ENCODE peak calls at places on chromosome 7, in five cellular contexts. Y is body of pancreas, N is tibial nerve, S is SK-N-SH, L is HepG2. U is an unnamed sample.

GRCh38 chr7:158085741-158086695 is 501.6 kb downstream of the PTPRN2 start:
- DNase-seq in Y (no peak), S (peak; percentile 89), N (no peak), L (no peak), U (no peak)

GRCh38 chr7:45054442-45054841 is 34.3 kb downstream of the NACAD start:
- DNase-seq in Y (no peak), S (no peak), L (no peak), N (no peak), U (no peak)

GRCh38 chr7:130966246-130967009 is 232.4 kb upstream of the KLF14 start:
- DNase-seq in Y (no peak), S (no peak), N (no peak), L (no peak), U (no peak)

GRCh38 chr7:83861-84632 is 108.3 kb upstream of the FAM20C start:
- DNase-seq in S (no peak), L (no peak), N (no peak), Y (peak; percentile 4), U (no peak)

GRCh38 chr7:84022686-84023308 is 171.8 kb downstream of the SEMA3A start:
- DNase-seq in N (no peak), L (peak; percentile 82), Y (peak; percentile 9), S (no peak), U (no peak)

GRCh38 chr7:897771-898376 is 21.5 kb downstream of the GET4 start:
- DNase-seq in Y (peak; percentile 51), S (peak; percentile 85), L (no peak), N (no peak), U (no peak)

GRCh38 chr7:20307119-20307518 is 23.6 kb upstream of the ITGB8 start:
- DNase-seq in L (no peak), N (no peak), S (no peak), Y (no peak), U (no peak)

GRCh38 chr7:151080522-151081169 is at the start of gene FASTK:
- DNase-seq in S (peak; percentile 99), Y (peak; percentile 96), L (peak; percentile 77), N (peak; percentile 81), U (peak; percentile 90)

GRCh38 chr7:139118234-139118802 is 8.8 kb upstream of the ZC3HAV1 start:
- DNase-seq in Y (peak; percentile 43), L (peak; percentile 47), N (no peak), S (no peak), U (no peak)

GRCh38 chr7:85023066-85023687 is 163.7 kb downstream of the SEMA3D start:
- DNase-seq in Y (peak; percentile 7), N (peak; percentile 81), S (no peak), L (peak; percentile 21), U (no peak)

GRCh38 chr7:13262929-13263530 is 575.6 kb downstream of the ARL4A start:
- DNase-seq in S (peak; percentile 5), N (no peak), Y (no peak), L (peak; percentile 32), U (no peak)

GRCh38 chr7:69896100-69896499 is 297.8 kb downstream of the AUTS2 start:
- DNase-seq in N (no peak), Y (no peak), S (no peak), L (no peak), U (no peak)

GRCh38 chr7:69892790-69893189 is 294.5 kb downstream of the AUTS2 start:
- DNase-seq in Y (no peak), S (no peak), L (no peak), N (no peak), U (no peak)

GRCh38 chr7:69893915-69894314 is 295.6 kb downstream of the AUTS2 start:
- DNase-seq in S (peak; percentile 51), Y (no peak), N (no peak), L (no peak), U (no peak)

GRCh38 chr7:69903410-69903809 is 305.1 kb downstream of the AUTS2 start:
- DNase-seq in Y (no peak), L (no peak), N (no peak), S (no peak), U (no peak)

GRCh38 chr7:69898189-69898588 is 299.9 kb downstream of the AUTS2 start:
- DNase-seq in L (no peak), N (no peak), S (no peak), Y (no peak), U (no peak)
- H3K4me3 ChIP-seq in L (no peak overlapping the region), N (no peak overlapping the region), S (no peak overlapping the region), Y (no peak overlapping the region), U (no peak overlapping the region)

DNA sequence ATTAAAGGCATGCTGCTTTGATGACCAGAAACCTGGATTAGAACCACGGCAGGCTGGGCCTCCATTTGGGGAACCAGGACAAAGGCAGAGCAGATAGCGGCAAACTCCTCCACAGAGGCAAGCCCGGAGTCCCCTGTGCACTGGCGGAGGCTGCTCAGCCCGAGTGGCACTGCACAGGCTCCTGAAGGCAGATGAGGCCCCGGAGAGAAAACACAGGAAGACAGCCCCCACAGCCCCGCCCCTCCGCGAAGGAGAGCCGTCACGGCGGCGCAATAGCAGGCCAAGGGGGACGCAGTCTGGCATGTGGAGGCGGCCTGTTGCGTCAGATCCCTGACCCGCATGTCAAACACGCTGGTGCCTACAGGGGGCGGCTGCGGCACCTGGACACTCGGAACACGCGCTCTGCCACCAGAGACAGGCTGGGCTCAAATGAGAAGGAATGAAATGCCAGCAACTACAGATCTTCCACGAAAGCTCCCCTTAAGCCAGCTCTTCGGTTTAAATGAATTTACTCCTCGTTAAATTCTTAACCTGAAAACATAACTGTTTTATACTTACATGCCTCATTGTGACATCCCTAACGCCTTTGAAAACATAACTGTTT is 128.5 kb downstream of the MAD1L1 start:
- DNase-seq in S (peak; percentile 99), N (peak; percentile 92), Y (peak; percentile 62), L (peak; percentile 51), U (peak; percentile 93)
- H3K4me1 ChIP-seq in S (peaks cover 23% of the 10 kb centered on the region), N (peaks cover 46% of the 10 kb centered on the region), Y (no peaks in the 10 kb centered on the region), L (peaks cover 36% of the 10 kb centered on the region), U (no peaks in the 10 kb centered on the region)

GRCh38 chr7:129784437-129784782 is 168.3 kb downstream of the UBE2H start:
- DNase-seq in S (no peak), Y (no peak), N (no peak), L (no peak), U (no peak)

GRCh38 chr7:129786825-129787563 is 165.8 kb downstream of the UBE2H start:
- DNase-seq in S (no peak), L (no peak), Y (no peak), N (no peak), U (no peak)

GRCh38 chr7:129784783-129785456 is 167.8 kb downstream of the UBE2H start:
- DNase-seq in S (peak; percentile 75), L (no peak), N (no peak), Y (peak; percentile 42), U (no peak)

GRCh38 chr7:129786179-129786514 is 166.6 kb downstream of the UBE2H start:
- DNase-seq in Y (no peak), N (no peak), S (no peak), L (no peak), U (no peak)

GRCh38 chr7:129785457-129786178 is 167.1 kb downstream of the UBE2H start:
- DNase-seq in L (no peak), Y (no peak), N (no peak), S (no peak), U (no peak)
- H3K27me3 ChIP-seq in L (peaks cover 17% of the 10 kb centered on the region), Y (no peaks in the 10 kb centered on the region), N (peaks cover 5% of the 10 kb centered on the region), S (peaks cover 30% of the 10 kb centered on the region), U (peaks cover 38% of the 10 kb centered on the region)

GRCh38 chr7:42959549-42959948 is 27.4 kb downstream of the MRPL32 start:
- DNase-seq in S (no peak), L (no peak), N (no peak), Y (no peak), U (no peak)
- H3K4me3 ChIP-seq in S (no peak overlapping the region), L (no peak overlapping the region), N (no peak overlapping the region), Y (no peak overlapping the region), U (no peak overlapping the region)

GRCh38 chr7:47332681-47333080 is 249.2 kb downstream of the TNS3 start:
- DNase-seq in N (no peak), Y (no peak), L (no peak), S (peak; percentile 69), U (peak; percentile 30)
- H3K4me1 ChIP-seq in N (peaks cover 74% of the 10 kb centered on the region), Y (peaks cover 17% of the 10 kb centered on the region), L (peaks cover 10% of the 10 kb centered on the region), S (peaks cover 10% of the 10 kb centered on the region), U (peaks cover 86% of the 10 kb centered on the region)

DNA sequence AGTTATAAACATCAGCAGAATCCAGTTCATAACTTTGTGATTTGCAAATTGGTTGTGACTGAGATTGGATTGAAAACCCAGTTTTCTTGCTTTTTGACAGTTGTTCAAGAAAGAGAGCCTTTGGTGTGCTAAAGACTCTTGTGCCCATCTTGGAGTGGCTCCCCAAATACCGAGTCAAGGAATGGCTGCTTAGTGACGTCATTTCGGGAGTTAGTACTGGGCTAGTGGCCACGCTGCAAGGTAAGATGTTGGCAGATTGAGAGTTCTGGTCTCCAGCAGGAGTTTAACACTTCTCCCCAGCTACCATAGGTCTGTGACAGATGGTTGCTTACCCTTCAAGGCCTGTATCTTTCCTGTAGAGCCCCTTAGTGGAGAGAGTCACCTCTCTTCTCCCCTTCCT is 2.6 kb downstream of the SLC26A4 start:
- DNase-seq in N (no peak), S (no peak), Y (no peak), L (no peak), U (no peak)
- H3K27me3 ChIP-seq in N (peaks cover 3% of the 10 kb centered on the region), S (peaks cover 15% of the 10 kb centered on the region), Y (no peaks in the 10 kb centered on the region), L (peaks cover 9% of the 10 kb centered on the region), U (peaks cover 3% of the 10 kb centered on the region)

U was measured in right atrium auricular region.